ENCODE peak calls at places on chromosomes 11 and 22, in four cellular contexts. One of them, this sample, is unnamed. For H3K4me1, the result is how much of the 10 kb centered on the place peaks cover.

GRCh38 chr11:99268895-99269294 is 248.1 kb downstream of the CNTN5 start:
- DNase-seq in esophagus squamous epithelium: no peak
- DNase-seq in BE2C: no peak
- DNase-seq in adrenal gland: no peak
- DNase-seq in this sample: no peak

GRCh38 chr22:38984224-38984623 is 2.1 kb downstream of the APOBEC3B start:
- DNase-seq in esophagus squamous epithelium: no peak
- DNase-seq in BE2C: no peak
- DNase-seq in adrenal gland: no peak
- DNase-seq in this sample: no peak

GRCh38 chr22:30459206-30460052 is 12.4 kb downstream of the SEC14L3 start:
- DNase-seq in esophagus squamous epithelium: no peak
- DNase-seq in BE2C: no peak
- DNase-seq in adrenal gland: no peak
- DNase-seq in this sample: no peak

GRCh38 chr11:120334894-120335462 is 1.2 kb upstream of the ARHGEF12 start:
- DNase-seq in esophagus squamous epithelium: no peak
- DNase-seq in BE2C: peak
- DNase-seq in adrenal gland: peak
- DNase-seq in this sample: no peak

GRCh38 chr11:42778193-42778592 is 533.6 kb upstream of the API5 start:
- DNase-seq in esophagus squamous epithelium: no peak
- DNase-seq in BE2C: no peak
- DNase-seq in adrenal gland: no peak
- DNase-seq in this sample: no peak

GRCh38 chr22:42154293-42154692 is 23.7 kb upstream of the CYP2D6 start:
- DNase-seq in esophagus squamous epithelium: no peak
- DNase-seq in BE2C: no peak
- DNase-seq in adrenal gland: no peak
- DNase-seq in this sample: no peak

GRCh38 chr11:6468712-6469495 is 4.8 kb downstream of the TRIM3 start:
- DNase-seq in esophagus squamous epithelium: no peak
- DNase-seq in BE2C: peak
- DNase-seq in adrenal gland: peak
- DNase-seq in this sample: no peak

GRCh38 chr11:134578807-134579708 is 167.0 kb upstream of the B3GAT1 start:
- DNase-seq in esophagus squamous epithelium: no peak
- DNase-seq in BE2C: peak
- DNase-seq in adrenal gland: no peak
- DNase-seq in this sample: no peak

GRCh38 chr11:10858505-10859360 is 880 bp upstream of the ZBED5 start:
- DNase-seq in esophagus squamous epithelium: no peak
- DNase-seq in BE2C: peak
- DNase-seq in adrenal gland: peak
- DNase-seq in this sample: no peak

GRCh38 chr11:130002352-130002845 is at the start of gene PRDM10:
- DNase-seq in esophagus squamous epithelium: peak
- DNase-seq in BE2C: peak
- DNase-seq in adrenal gland: peak
- DNase-seq in this sample: no peak

GRCh38 chr11:46250071-46251052 is 27.1 kb upstream of the CREB3L1 start:
- DNase-seq in esophagus squamous epithelium: no peak
- DNase-seq in BE2C: no peak
- DNase-seq in adrenal gland: no peak
- DNase-seq in this sample: no peak

GRCh38 chr11:77151804-77152513 is 23.9 kb downstream of the MYO7A start:
- DNase-seq in esophagus squamous epithelium: no peak
- DNase-seq in BE2C: no peak
- DNase-seq in adrenal gland: peak
- DNase-seq in this sample: no peak

GRCh38 chr11:102117472-102118113 is 7.3 kb downstream of the YAP1 start:
- DNase-seq in esophagus squamous epithelium: no peak
- DNase-seq in BE2C: no peak
- DNase-seq in adrenal gland: no peak
- DNase-seq in this sample: no peak

GRCh38 chr11:12088047-12088481 is 22.3 kb upstream of the MICAL2 start:
- DNase-seq in esophagus squamous epithelium: no peak
- DNase-seq in BE2C: no peak
- DNase-seq in adrenal gland: no peak
- DNase-seq in this sample: no peak

GRCh38 chr11:13278620-13279486 is 1.3 kb downstream of the BMAL1 start:
- DNase-seq in esophagus squamous epithelium: no peak
- DNase-seq in BE2C: no peak
- DNase-seq in adrenal gland: peak
- DNase-seq in this sample: no peak

GRCh38 chr22:40156001-40156516 is 21.7 kb upstream of the TNRC6B start:
- DNase-seq in esophagus squamous epithelium: no peak
- DNase-seq in BE2C: no peak
- DNase-seq in adrenal gland: no peak
- DNase-seq in this sample: no peak

GRCh38 chr22:46578251-46578823 is 40.9 kb upstream of the CELSR1 start:
- DNase-seq in esophagus squamous epithelium: no peak
- DNase-seq in BE2C: no peak
- DNase-seq in adrenal gland: peak
- DNase-seq in this sample: no peak

GRCh38 chr11:110130642-110131238 is 37.5 kb downstream of the ZC3H12C start:
- DNase-seq in esophagus squamous epithelium: no peak
- DNase-seq in BE2C: peak
- DNase-seq in adrenal gland: no peak
- DNase-seq in this sample: no peak
- H3K4me1 ChIP-seq in esophagus squamous epithelium: under half
- H3K4me1 ChIP-seq in BE2C: under half
- H3K4me1 ChIP-seq in adrenal gland: under half
- H3K4me1 ChIP-seq in this sample: under half

DNA sequence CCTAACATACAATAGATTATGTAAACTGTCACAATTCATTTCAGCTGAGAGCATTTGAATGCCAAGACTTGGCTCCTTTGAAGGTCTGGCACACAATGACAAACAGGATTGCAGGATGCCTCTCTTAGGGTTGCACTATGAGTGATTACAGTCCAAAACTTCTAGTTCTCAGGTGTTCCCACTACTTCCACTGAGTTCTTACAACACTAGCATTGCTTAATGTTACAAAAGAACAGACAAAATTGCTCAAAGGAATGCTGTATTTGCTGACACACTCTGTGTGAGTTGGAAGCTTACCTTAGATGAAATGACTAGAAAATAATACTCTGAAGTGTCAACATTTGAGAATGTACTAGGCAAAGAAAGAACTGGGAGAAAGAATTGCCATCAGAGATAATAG is 2413.8 kb upstream of the RAG2 start:
- DNase-seq in esophagus squamous epithelium: no peak
- DNase-seq in BE2C: no peak
- DNase-seq in adrenal gland: no peak
- DNase-seq in this sample: no peak
- H3K4me1 ChIP-seq in esophagus squamous epithelium: under half
- H3K4me1 ChIP-seq in BE2C: under half
- H3K4me1 ChIP-seq in adrenal gland: under half
- H3K4me1 ChIP-seq in this sample: under half

GRCh38 chr11:57645716-57646085 is 4.0 kb downstream of the YPEL4 start:
- DNase-seq in esophagus squamous epithelium: no peak
- DNase-seq in BE2C: no peak
- DNase-seq in adrenal gland: no peak
- DNase-seq in this sample: no peak
- H3K4me1 ChIP-seq in esophagus squamous epithelium: half or more
- H3K4me1 ChIP-seq in BE2C: under half
- H3K4me1 ChIP-seq in adrenal gland: under half
- H3K4me1 ChIP-seq in this sample: under half

DNA sequence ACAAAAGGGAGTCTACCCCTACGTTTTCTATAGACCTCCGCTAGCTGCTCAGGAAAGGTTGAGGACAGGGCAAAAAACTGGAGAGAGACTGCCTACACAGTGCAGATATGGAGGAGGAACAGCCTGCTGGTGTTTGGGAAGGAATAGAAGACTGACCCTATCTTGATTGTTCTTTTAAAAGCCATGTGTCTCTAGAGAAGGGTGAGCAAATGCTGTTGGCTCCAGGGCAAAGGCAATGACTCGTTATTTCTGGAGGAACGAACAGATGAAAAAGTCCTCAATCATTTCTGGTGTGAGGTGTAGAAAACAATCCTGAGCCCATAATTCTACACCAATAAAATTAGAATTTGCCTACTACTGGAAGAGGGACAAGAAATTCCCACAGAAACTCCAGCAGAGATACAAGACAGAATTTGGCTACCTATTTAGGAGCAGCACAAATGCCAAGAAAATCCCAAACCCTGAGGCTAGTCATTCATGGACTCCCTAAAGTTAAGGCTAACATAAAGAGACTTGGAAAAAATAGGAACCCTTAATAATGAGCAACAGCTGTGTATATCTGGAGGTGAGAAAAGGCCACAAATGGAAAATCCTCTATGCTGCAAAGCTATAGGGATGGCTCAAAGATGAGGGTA is 1206.3 kb upstream of the CNTN5 start:
- DNase-seq in esophagus squamous epithelium: no peak
- DNase-seq in BE2C: no peak
- DNase-seq in adrenal gland: no peak
- DNase-seq in this sample: no peak
- H3K4me1 ChIP-seq in esophagus squamous epithelium: under half
- H3K4me1 ChIP-seq in BE2C: under half
- H3K4me1 ChIP-seq in adrenal gland: under half
- H3K4me1 ChIP-seq in this sample: under half

GRCh38 chr11:57158582-57158981 is 23.2 kb upstream of the LRRC55 start:
- DNase-seq in esophagus squamous epithelium: no peak
- DNase-seq in BE2C: no peak
- DNase-seq in adrenal gland: no peak
- DNase-seq in this sample: no peak
- H3K4me1 ChIP-seq in esophagus squamous epithelium: under half
- H3K4me1 ChIP-seq in BE2C: under half
- H3K4me1 ChIP-seq in adrenal gland: under half
- H3K4me1 ChIP-seq in this sample: under half

DNA sequence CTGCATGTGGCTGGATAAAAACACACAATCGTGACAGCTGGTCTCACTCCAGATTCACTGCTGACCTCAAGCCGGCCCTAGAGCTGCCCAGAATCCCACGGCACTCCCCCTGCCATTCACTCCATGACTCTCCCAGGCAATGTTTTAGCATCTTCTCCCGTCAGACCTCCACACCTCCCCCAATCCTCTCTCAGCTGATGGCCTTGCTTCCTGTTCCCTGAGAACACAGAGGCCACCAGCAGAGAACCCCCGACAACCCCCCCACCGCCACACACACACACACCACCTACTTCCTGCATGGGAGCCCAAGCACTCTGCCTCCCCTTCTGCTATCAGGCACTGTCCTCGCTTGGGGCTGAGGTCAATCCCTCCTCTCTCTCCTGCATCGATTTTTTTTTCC is 9.3 kb downstream of the TNKS1BP1 start:
- DNase-seq in esophagus squamous epithelium: no peak
- DNase-seq in BE2C: no peak
- DNase-seq in adrenal gland: peak
- DNase-seq in this sample: no peak
- H3K4me1 ChIP-seq in esophagus squamous epithelium: half or more
- H3K4me1 ChIP-seq in BE2C: under half
- H3K4me1 ChIP-seq in adrenal gland: half or more
- H3K4me1 ChIP-seq in this sample: under half

GRCh38 chr11:59601788-59602187 is 13.8 kb downstream of the OSBP start:
- DNase-seq in esophagus squamous epithelium: no peak
- DNase-seq in BE2C: no peak
- DNase-seq in adrenal gland: peak
- DNase-seq in this sample: no peak
- H3K4me1 ChIP-seq in esophagus squamous epithelium: under half
- H3K4me1 ChIP-seq in BE2C: under half
- H3K4me1 ChIP-seq in adrenal gland: under half
- H3K4me1 ChIP-seq in this sample: under half

DNA sequence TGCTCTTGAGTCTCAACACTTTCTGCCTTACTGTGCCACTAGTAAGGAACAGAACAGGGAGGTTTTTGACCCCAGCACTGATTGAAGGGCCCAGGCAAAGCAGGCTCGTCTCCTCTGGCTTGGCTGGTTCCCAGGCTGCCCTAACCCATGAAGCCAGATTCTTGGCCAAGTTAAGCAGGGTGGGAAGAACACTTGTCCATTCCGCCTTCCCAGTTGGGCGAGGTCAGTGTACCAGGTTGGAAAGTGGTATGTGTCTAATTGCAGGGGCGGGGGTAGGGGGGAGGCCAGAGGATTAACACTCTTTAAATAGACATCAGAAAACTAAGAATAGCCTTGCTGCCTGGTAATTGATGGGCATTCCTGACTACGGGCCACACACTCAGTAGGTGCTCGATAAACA is 14.4 kb downstream of the TIMP3 start:
- DNase-seq in esophagus squamous epithelium: no peak
- DNase-seq in BE2C: no peak
- DNase-seq in adrenal gland: no peak
- DNase-seq in this sample: no peak
- H3K4me1 ChIP-seq in esophagus squamous epithelium: half or more
- H3K4me1 ChIP-seq in BE2C: under half
- H3K4me1 ChIP-seq in adrenal gland: under half
- H3K4me1 ChIP-seq in this sample: under half

This sample was measured in Panc1.